ENCODE peak calls at places on chromosomes 2 and 18, in five cellular contexts. H is choroid plexus epithelial cell, K is WERI-Rb-1, D is foreskin fibroblast, Z is GM12865. J is an unnamed sample.

GRCh38 chr2:204251118-204251757 is 294.0 kb upstream of the PARD3B start:
- DNase-seq in D (no peak), Z (peak), H (no peak), K (no peak), J (no peak)

GRCh38 chr2:106833248-106833647 is 52.7 kb downstream of the ST6GAL2 start:
- DNase-seq in Z (no peak), H (no peak), K (no peak), D (no peak), J (no peak)

GRCh38 chr18:70015127-70015526 is 67.5 kb upstream of the CD226 start:
- DNase-seq in K (peak), Z (no peak), D (peak), H (no peak), J (no peak)

GRCh38 chr18:58862851-58863538 is 1.7 kb upstream of the ZNF532 start:
- DNase-seq in H (peak), D (peak), Z (no peak), K (peak), J (peak)

GRCh38 chr2:85430780-85431601 is 12.5 kb downstream of the SH2D6 start:
- DNase-seq in D (peak), H (no peak), Z (no peak), K (no peak), J (no peak)

GRCh38 chr18:79520473-79521390 is 125.0 kb downstream of the NFATC1 start:
- DNase-seq in Z (no peak), H (no peak), K (no peak), D (no peak), J (no peak)

GRCh38 chr2:119266091-119266589 is 42.5 kb downstream of the STEAP3 start:
- DNase-seq in Z (no peak), D (no peak), K (no peak), H (no peak), J (no peak)

GRCh38 chr2:236526459-236527197 is 43.0 kb upstream of the ACKR3 start:
- DNase-seq in K (no peak), D (no peak), Z (no peak), H (no peak), J (no peak)

GRCh38 chr2:138223321-138223720 is 259.0 kb downstream of the HNMT start:
- DNase-seq in K (no peak), H (peak), D (no peak), Z (no peak), J (no peak)

GRCh38 chr18:13629841-13630747 is 96.3 kb downstream of the FAM210A start:
- DNase-seq in K (peak), H (peak), D (peak), Z (peak), J (no peak)

GRCh38 chr2:110864176-110864575 is 131.8 kb downstream of the ACOXL start:
- DNase-seq in D (no peak), K (no peak), H (no peak), Z (no peak), J (no peak)

GRCh38 chr2:143473206-143473605 is 344.0 kb downstream of the ARHGAP15 start:
- DNase-seq in D (peak), K (no peak), H (peak), Z (no peak), J (no peak)

GRCh38 chr2:17892726-17893534 is 14.5 kb downstream of the KCNS3 start:
- DNase-seq in H (no peak), Z (no peak), K (no peak), D (no peak), J (no peak)

GRCh38 chr2:45483997-45484396 is 127.1 kb downstream of the SRBD1 start:
- DNase-seq in K (no peak), D (peak), H (peak), Z (no peak), J (no peak)
- TF ChIP-seq CTCF in K (peak), D (peak), H (peak), Z (peak), J (peak)

DNA sequence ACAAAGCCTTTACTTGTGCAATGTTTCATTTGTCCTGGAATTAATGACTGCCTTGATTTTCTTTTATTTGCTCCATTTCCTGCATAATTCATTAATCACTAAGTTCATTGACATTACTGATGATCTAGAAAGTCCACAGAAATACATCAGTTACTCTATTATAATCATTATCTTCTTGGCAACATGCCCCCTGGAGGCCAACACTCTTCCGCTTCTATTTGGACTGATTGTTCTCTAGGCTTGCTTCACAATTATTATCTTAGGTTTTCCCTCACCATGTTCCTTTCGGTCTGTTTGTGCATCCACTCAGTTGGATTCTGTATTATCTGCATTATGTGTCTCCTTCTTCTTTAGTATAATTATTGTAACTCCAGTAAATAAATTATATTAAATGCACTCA is 461.0 kb upstream of the CDH2 start:
- DNase-seq in D (no peak), K (no peak), Z (no peak), H (peak), J (no peak)
- TF ChIP-seq CTCF in D (no peak), K (no peak), Z (no peak), H (peak), J (no peak)

DNA sequence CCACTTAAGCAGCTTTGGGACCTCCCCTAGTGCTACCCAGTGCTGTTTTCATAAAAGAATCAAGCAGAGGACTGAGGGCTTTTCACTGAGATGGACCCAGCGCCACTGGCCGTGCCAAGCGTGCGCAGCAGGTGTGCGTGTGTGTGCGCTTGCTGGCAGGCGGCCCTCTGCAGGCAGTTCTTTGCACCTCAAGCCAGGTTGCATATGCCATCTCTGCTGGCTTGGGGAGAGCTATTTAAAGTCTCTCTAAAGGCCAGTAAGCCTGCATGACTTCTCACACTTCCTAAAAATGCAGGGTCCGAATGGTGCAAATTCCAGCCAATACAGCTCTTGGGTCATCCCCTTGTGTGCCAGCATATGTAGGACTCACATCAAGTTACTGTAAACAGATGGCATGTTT is 255.5 kb downstream of the RNF152 start:
- DNase-seq in K (peak), D (no peak), Z (no peak), H (no peak), J (no peak)
- TF ChIP-seq CTCF in K (peak), D (no peak), Z (no peak), H (no peak), J (no peak)

GRCh38 chr2:115168457-115168856 is 726.0 kb downstream of the DPP10 start:
- DNase-seq in Z (no peak), K (no peak), H (no peak), D (no peak), J (no peak)

GRCh38 chr2:115161531-115162453 is 719.4 kb downstream of the DPP10 start:
- DNase-seq in Z (no peak), H (no peak), D (no peak), K (peak), J (no peak)

GRCh38 chr2:115162454-115163293 is 720.2 kb downstream of the DPP10 start:
- DNase-seq in Z (no peak), D (peak), K (peak), H (no peak), J (no peak)

GRCh38 chr2:115163572-115163971 is 721.1 kb downstream of the DPP10 start:
- DNase-seq in K (peak), Z (no peak), D (no peak), H (no peak), J (no peak)

GRCh38 chr2:115165529-115166109 is 723.2 kb downstream of the DPP10 start:
- DNase-seq in H (peak), D (peak), K (peak), Z (peak), J (no peak)
- TF ChIP-seq CTCF in H (peak), D (peak), K (peak), Z (peak), J (peak)

DNA sequence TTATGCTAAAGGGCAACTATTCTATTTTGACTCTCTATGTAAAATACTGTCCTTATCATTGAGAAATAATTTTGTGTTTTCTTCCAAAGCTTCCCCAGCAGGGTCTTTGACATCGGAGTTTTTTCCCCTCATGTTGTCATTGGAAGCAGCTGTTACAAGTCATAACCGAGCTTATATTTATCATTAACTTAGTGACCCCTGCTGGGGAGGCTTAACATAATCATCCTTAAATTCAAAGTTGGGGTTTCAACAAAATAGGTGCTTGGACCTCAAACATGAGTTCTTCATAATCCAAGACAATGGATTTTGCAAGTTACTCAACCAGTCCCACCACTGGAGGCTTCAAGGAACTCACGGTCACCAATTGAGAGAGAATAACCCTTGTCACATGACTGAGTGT is 330.9 kb downstream of the DCC start:
- DNase-seq in K (peak), Z (peak), D (peak), H (peak), J (no peak)
- TF ChIP-seq CTCF in K (peak), Z (no peak), D (no peak), H (peak), J (peak)

DNA sequence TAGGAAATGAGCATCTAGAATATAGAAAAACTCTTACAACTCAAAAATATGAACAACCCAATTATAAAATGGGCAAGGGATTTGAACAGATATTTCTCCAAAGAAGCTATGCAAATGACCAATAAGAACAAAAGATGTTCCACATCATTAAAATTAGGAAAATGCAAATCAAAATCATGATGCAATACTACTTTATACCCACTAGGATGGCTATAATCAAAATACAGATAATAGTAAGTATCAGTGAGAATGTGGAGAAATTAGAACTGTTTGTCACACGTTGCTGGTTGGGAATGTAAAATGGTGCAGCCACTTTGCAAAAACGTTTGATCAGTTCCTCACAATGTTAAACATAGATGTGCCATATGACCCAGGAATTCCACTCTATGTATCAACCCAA is 558.3 kb downstream of the SLC4A3 start:
- DNase-seq in Z (no peak), K (no peak), D (peak), H (no peak), J (no peak)
- TF ChIP-seq CTCF in Z (no peak), K (no peak), D (no peak), H (peak), J (no peak)

GRCh38 chr2:9095690-9096089 is 92.2 kb upstream of the MBOAT2 start:
- DNase-seq in Z (no peak), D (peak), K (no peak), H (peak), J (no peak)
- TF ChIP-seq CTCF in Z (no peak), D (peak), K (no peak), H (peak), J (no peak)

GRCh38 chr2:232249096-232249495 is 129.5 kb upstream of the ALPP start:
- DNase-seq in Z (no peak), H (no peak), D (no peak), K (no peak), J (no peak)
- TF ChIP-seq CTCF in Z (no peak), H (no peak), D (no peak), K (no peak), J (no peak)

GRCh38 chr2:233479616-233480489 is 86.7 kb downstream of the USP40 start:
- DNase-seq in H (no peak), K (no peak), D (no peak), Z (no peak), J (no peak)
- TF ChIP-seq CTCF in H (no peak), K (no peak), D (no peak), Z (no peak), J (no peak)

DNA sequence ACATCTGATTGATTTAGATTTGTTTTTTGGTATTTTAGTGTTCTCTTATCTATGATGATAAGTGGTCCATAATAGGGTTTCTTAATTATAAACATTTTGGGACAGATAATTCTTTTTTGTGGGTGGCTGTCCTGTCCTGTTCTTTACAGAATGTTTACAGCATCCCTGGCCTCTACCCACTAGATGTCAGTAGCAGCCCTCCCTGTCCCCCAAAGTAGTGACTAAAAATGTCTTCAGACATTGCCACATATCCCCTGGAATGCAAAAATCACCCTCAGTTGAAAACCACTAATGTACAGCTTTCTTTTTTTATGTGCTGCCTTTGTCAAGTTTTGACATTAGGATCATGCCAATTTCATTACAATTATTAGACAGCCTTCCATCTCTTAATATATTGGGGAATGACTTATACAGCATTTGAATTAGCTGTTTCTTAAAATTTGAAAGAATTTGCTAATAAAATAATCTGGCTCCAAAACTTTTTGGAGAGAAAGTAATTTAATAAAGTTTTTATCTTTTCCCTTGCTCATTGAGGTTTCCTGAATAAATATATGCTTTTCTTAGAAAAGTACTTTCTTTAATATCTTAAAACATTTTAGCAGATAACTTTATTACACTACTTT is 19.5 kb downstream of the WIPF1 start:
- DNase-seq in D (peak), H (peak), Z (peak), K (no peak), J (no peak)
- TF ChIP-seq CTCF in D (peak), H (peak), Z (peak), K (peak), J (peak)

J was measured in GM06990.